ENCODE peak calls at places on chromosomes 13 and 19, in four cellular contexts. One of them, this sample, is unnamed. For H3K4me1, the result is how much of the 10 kb centered on the place peaks cover.

GRCh38 chr19:42440357-42441046 is 2.2 kb downstream of the CXCL17 start:
- DNase-seq in breast epithelium: no peak
- DNase-seq in GM23338: peak
- DNase-seq in stomach: peak
- DNase-seq in this sample: no peak

GRCh38 chr19:58387338-58388174 is 487 bp downstream of the RPS5 start:
- DNase-seq in breast epithelium: no peak
- DNase-seq in stomach: no peak
- DNase-seq in GM23338: no peak
- DNase-seq in this sample: no peak

GRCh38 chr19:13026478-13026999 is 31.3 kb downstream of the NFIX start:
- DNase-seq in stomach: peak
- DNase-seq in breast epithelium: no peak
- DNase-seq in GM23338: no peak
- DNase-seq in this sample: no peak

GRCh38 chr13:113207890-113208423 is 512 bp downstream of the PCID2 start:
- DNase-seq in stomach: no peak
- DNase-seq in GM23338: peak
- DNase-seq in breast epithelium: no peak
- DNase-seq in this sample: no peak

GRCh38 chr13:50365683-50366391 is 350.6 kb downstream of the KCNRG start:
- DNase-seq in stomach: no peak
- DNase-seq in GM23338: no peak
- DNase-seq in breast epithelium: no peak
- DNase-seq in this sample: no peak

GRCh38 chr19:7199613-7200533 is 94.3 kb downstream of the INSR start:
- DNase-seq in breast epithelium: no peak
- DNase-seq in GM23338: no peak
- DNase-seq in stomach: peak
- DNase-seq in this sample: no peak

GRCh38 chr13:25890671-25891212 is 161.1 kb downstream of the SHISA2 start:
- DNase-seq in stomach: no peak
- DNase-seq in breast epithelium: no peak
- DNase-seq in GM23338: no peak
- DNase-seq in this sample: no peak

GRCh38 chr19:7482584-7483439 is 6.0 kb downstream of the PEX11G start:
- DNase-seq in breast epithelium: no peak
- DNase-seq in stomach: no peak
- DNase-seq in GM23338: peak
- DNase-seq in this sample: no peak

GRCh38 chr13:78238911-78239310 is 320.3 kb upstream of the EDNRB start:
- DNase-seq in breast epithelium: no peak
- DNase-seq in stomach: no peak
- DNase-seq in GM23338: no peak
- DNase-seq in this sample: no peak

GRCh38 chr13:109667754-109668360 is 118.5 kb downstream of the IRS2 start:
- DNase-seq in GM23338: no peak
- DNase-seq in breast epithelium: peak
- DNase-seq in stomach: no peak
- DNase-seq in this sample: no peak

GRCh38 chr19:56252699-56253422 is 19.7 kb upstream of the EDDM13 start:
- DNase-seq in stomach: peak
- DNase-seq in breast epithelium: peak
- DNase-seq in GM23338: peak
- DNase-seq in this sample: peak

GRCh38 chr19:15437355-15438123 is 12.2 kb downstream of the WIZ start:
- DNase-seq in breast epithelium: no peak
- DNase-seq in GM23338: no peak
- DNase-seq in stomach: peak
- DNase-seq in this sample: peak

GRCh38 chr19:2461751-2462634 is 5.2 kb upstream of the LMNB2 start:
- DNase-seq in breast epithelium: no peak
- DNase-seq in stomach: peak
- DNase-seq in GM23338: peak
- DNase-seq in this sample: no peak

GRCh38 chr13:46097663-46098062 is 7.2 kb downstream of the CPB2 start:
- DNase-seq in GM23338: no peak
- DNase-seq in stomach: no peak
- DNase-seq in breast epithelium: no peak
- DNase-seq in this sample: no peak

GRCh38 chr19:28710278-28710677 is 502.7 kb downstream of the UQCRFS1 start:
- DNase-seq in breast epithelium: no peak
- DNase-seq in stomach: no peak
- DNase-seq in GM23338: peak
- DNase-seq in this sample: no peak

GRCh38 chr13:49421391-49421790 is 22.5 kb downstream of the CAB39L start:
- DNase-seq in GM23338: peak
- DNase-seq in breast epithelium: no peak
- DNase-seq in stomach: no peak
- DNase-seq in this sample: no peak

GRCh38 chr13:108755084-108755483 is 125.7 kb downstream of the MYO16 start:
- DNase-seq in stomach: no peak
- DNase-seq in breast epithelium: no peak
- DNase-seq in GM23338: no peak
- DNase-seq in this sample: no peak

DNA sequence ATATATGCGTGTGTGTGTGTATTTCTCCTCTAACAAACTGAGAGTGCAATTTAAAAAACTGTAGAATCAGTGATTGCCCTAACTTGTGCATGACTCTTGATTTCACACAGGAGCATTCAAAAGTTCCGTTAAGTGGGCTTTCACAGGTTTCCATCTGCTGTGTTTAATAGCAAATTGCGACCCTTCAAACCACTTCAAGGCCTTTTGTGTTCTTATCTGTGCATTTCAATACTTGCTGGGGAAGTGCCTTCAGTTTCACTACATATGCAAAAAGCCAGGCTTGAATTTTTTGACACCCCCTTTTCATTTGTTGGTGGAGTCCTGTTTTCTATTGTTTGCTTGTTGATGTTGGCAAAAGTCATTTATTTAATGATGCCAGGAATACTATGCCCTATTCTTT is 158.0 kb downstream of the TM9SF2 start:
- DNase-seq in stomach: no peak
- DNase-seq in breast epithelium: no peak
- DNase-seq in GM23338: peak
- DNase-seq in this sample: no peak
- H3K4me3 ChIP-seq in stomach: no peak
- H3K4me3 ChIP-seq in breast epithelium: peak
- H3K4me3 ChIP-seq in GM23338: peak
- H3K4me3 ChIP-seq in this sample: no peak

GRCh38 chr19:29714953-29715694 is at the start of gene C19orf12:
- DNase-seq in stomach: peak
- DNase-seq in GM23338: peak
- DNase-seq in breast epithelium: no peak
- DNase-seq in this sample: no peak
- TF ChIP-seq POLR2AphosphoS5 in stomach: peak
- TF ChIP-seq POLR2AphosphoS5 in GM23338: peak
- TF ChIP-seq POLR2AphosphoS5 in breast epithelium: peak
- TF ChIP-seq POLR2AphosphoS5 in this sample: no peak

DNA sequence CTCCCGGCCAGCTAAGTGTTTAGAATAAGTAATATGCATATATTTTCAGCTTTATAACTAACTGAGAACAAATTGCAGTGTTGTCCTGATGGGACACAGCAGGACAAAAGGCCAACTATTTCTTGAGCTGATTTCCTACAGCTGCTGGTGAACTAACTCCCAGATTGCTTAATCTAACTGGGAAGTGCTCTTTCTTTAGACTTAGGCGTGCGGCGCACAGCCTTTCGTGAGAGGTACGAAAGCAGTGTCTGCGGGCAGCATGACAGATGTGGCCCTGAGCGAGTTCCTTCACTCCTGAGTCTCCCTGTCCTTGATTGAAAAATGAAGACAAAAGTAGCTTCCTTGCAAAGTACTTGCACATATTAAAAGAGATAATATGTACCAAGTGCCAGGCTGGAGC is 47.3 kb upstream of the NPAS1 start:
- DNase-seq in breast epithelium: no peak
- DNase-seq in stomach: no peak
- DNase-seq in GM23338: no peak
- DNase-seq in this sample: no peak
- H3K4me1 ChIP-seq in breast epithelium: under half
- H3K4me1 ChIP-seq in stomach: half or more
- H3K4me1 ChIP-seq in GM23338: under half
- H3K4me1 ChIP-seq in this sample: half or more

GRCh38 chr19:3607398-3608078 is 863 bp upstream of the TBXA2R start:
- DNase-seq in breast epithelium: no peak
- DNase-seq in stomach: no peak
- DNase-seq in GM23338: peak
- DNase-seq in this sample: no peak
- H3K4me3 ChIP-seq in breast epithelium: peak
- H3K4me3 ChIP-seq in stomach: peak
- H3K4me3 ChIP-seq in GM23338: peak
- H3K4me3 ChIP-seq in this sample: peak

DNA sequence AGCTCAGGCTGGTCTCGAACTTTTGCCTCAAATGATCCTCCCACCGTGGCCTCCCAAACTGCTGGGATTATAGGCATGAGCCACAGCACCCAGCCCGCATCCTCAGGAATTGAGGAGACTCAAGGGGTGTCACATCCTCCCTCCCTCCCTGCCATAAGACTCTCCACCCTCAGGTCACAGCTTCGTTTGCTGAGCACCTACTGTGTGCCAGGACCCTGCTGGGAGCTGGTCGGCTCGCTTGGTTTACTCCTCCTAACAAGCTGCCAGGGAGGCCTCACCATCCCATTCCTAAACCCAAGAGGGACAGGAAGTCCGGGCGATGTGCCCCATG is 3.0 kb downstream of the UBXN6 start:
- DNase-seq in GM23338: no peak
- DNase-seq in stomach: no peak
- DNase-seq in breast epithelium: no peak
- DNase-seq in this sample: no peak
- TF ChIP-seq POLR2AphosphoS5 in GM23338: no peak
- TF ChIP-seq POLR2AphosphoS5 in stomach: no peak
- TF ChIP-seq POLR2AphosphoS5 in breast epithelium: no peak
- TF ChIP-seq POLR2AphosphoS5 in this sample: no peak

DNA sequence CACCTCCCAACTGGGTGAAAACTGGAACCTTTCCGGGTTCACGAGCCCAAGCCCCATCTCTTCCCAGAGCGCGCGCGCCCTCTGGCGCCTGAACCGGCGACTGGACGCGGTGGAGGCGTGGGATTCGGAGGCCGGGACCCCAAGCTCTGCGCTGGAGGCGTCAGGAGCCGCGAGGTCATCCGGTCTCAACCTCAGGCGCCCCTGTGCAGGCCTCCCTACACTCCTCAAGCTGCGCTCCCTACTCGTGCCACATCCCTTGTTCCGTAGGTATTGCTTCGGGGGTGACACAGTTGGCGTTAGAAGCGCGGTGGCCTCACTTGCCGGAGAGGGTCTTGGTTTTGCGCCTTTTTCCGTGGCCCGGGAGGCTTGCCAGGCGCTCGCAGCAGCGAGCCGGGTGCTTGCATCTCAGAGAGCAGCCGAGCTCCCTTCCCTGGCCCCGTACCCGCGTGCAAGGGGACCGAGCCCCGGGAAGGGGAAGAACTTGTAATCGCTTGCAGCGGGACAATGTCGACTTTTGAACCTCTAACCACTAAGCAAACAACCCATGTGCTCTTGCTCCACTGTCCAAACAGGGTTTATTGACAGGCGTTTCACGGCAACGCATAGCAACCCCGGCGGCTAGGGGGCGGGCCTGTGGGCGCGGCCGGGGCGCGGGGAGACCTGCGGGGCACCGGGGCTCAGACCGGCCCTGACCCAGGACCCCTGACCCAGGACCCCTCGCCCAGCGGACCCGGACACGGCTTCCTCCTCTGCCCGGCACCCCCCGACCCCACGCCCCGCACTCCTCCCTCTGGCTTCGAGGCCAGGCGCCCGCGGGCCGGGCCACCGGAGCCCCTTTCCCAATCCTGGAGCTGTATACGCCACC is 8.5 kb downstream of the CDX2 start:
- DNase-seq in breast epithelium: peak
- DNase-seq in GM23338: peak
- DNase-seq in stomach: peak
- DNase-seq in this sample: no peak
- H3K4me1 ChIP-seq in breast epithelium: under half
- H3K4me1 ChIP-seq in GM23338: under half
- H3K4me1 ChIP-seq in stomach: under half
- H3K4me1 ChIP-seq in this sample: under half

This sample was measured in suprapubic skin.